ENCODE peak calls at places on chromosomes 4 and X, in seven cellular contexts. P, R, H, E, G, I and S are unnamed samples.

GRCh38 chr4:162650166-162650565 is 486.4 kb upstream of the FSTL5 start:
- DNase-seq in G (no peak), E (no peak), R (no peak), P (no peak), H (no peak), I (no peak), S (no peak)

GRCh38 chr4:165715989-165716388 is 157.0 kb upstream of the TLL1 start:
- DNase-seq in G (no peak), E (no peak), P (no peak), I (no peak), R (no peak), H (peak), S (no peak)

GRCh38 chr4:46329118-46329976 is 60.6 kb downstream of the GABRA2 start:
- DNase-seq in R (peak), E (no peak), I (no peak), G (no peak), H (peak), P (no peak), S (peak)

GRCh38 chr4:155512812-155513211 is 136.0 kb upstream of the MAP9 start:
- DNase-seq in I (no peak), G (no peak), P (no peak), E (no peak), H (no peak), R (peak), S (no peak)

GRCh38 chrX:64885850-64886249 is 90.4 kb downstream of the ZC4H2 start:
- DNase-seq in G (no peak), R (no peak), E (no peak), P (no peak), H (peak), I (no peak), S (no peak)

GRCh38 chr4:113878718-113879117 is 100.7 kb downstream of the ARSJ start:
- DNase-seq in I (no peak), H (no peak), R (peak), E (no peak), P (no peak), G (no peak), S (peak)

GRCh38 chr4:169665039-169665732 is 44.8 kb downstream of the CLCN3 start:
- DNase-seq in I (no peak), P (no peak), R (no peak), G (no peak), E (no peak), H (no peak), S (no peak)

GRCh38 chr4:176107695-176108094 is 42.1 kb downstream of the WDR17 start:
- DNase-seq in E (no peak), I (no peak), G (no peak), R (no peak), P (no peak), H (no peak), S (no peak)

GRCh38 chr4:39305902-39306677 is 60.1 kb downstream of the RFC1 start:
- DNase-seq in H (peak), G (no peak), R (no peak), I (no peak), P (no peak), E (no peak), S (no peak)

GRCh38 chr4:56181140-56181950 is 205.9 kb downstream of the AASDH start:
- DNase-seq in I (no peak), P (no peak), H (peak), G (no peak), E (no peak), R (peak), S (no peak)

GRCh38 chrX:46573331-46573895 is at the start of gene CHST7:
- DNase-seq in E (peak), G (peak), R (peak), P (peak), I (no peak), H (peak), S (peak)

GRCh38 chr4:144645621-144646522 is at the start of gene HHIP:
- DNase-seq in G (no peak), I (no peak), R (peak), H (peak), E (peak), P (peak), S (peak)

GRCh38 chrX:72142094-72142843 is 10.6 kb upstream of the RTL5 start:
- DNase-seq in H (no peak), I (no peak), R (no peak), E (no peak), P (peak), G (no peak), S (no peak)

DNA sequence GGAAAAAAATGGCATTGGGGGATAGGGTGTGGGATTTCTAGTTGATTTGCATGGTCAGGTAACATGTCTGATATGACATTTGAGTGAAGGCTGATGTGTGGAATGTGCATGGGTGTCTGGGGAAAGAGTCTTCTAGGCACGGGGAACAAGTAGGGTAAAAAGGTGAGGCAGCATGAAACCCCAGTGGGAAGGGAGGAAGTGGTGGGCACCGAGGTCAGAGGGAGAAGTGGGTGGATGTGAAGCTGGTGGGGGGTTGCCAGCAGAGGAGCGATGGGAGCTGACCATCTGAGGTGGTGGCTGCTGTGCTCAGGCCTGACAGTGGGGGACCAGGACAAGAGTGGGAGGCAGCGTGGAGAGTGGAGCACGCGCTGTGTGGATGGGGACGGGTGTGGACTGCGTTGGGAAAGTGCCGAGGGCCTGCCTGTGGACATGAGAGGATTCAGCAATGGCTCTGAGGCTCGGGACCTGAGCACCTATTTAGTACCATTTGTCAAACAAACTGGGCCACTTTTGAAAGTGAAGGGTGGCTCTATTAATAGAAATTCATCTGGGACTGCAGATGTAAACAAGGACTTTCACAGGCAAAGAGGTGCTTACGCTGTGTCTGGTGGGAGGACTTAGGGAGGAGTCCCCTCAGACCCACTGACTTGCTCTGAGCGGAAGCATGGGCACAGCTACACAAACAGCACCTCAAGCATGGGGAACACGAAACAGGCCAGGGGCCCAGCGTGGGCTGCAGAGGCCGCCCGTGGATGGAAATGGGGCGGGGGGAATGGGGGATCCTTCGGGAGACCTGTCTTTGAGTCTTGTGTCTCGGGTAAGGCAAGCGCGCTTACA is 16.7 kb upstream of the S100P start:
- DNase-seq in P (no peak), I (no peak), H (no peak), E (no peak), R (no peak), G (no peak), S (no peak)
- TF ChIP-seq CTCF in P (no peak), I (no peak), H (no peak), E (no peak), R (no peak), G (no peak), S (no peak)

GRCh38 chr4:147928400-147928799 is 196.5 kb downstream of the ARHGAP10 start:
- DNase-seq in R (no peak), I (no peak), G (no peak), H (no peak), P (no peak), E (no peak), S (no peak)

GRCh38 chr4:147923854-147924253 is 192.0 kb downstream of the ARHGAP10 start:
- DNase-seq in P (no peak), E (no peak), R (no peak), G (no peak), H (no peak), I (no peak), S (no peak)

GRCh38 chr4:147927377-147928137 is 195.7 kb downstream of the ARHGAP10 start:
- DNase-seq in R (no peak), I (no peak), H (no peak), P (no peak), G (no peak), E (peak), S (no peak)

GRCh38 chr4:147924604-147925412 is 192.9 kb downstream of the ARHGAP10 start:
- DNase-seq in R (peak), E (no peak), I (no peak), P (no peak), G (no peak), H (peak), S (peak)
- TF ChIP-seq CTCF in R (peak), E (peak), I (peak), P (no peak), G (no peak), H (peak), S (no peak)

GRCh38 chr4:122576261-122577188 is 44.3 kb downstream of the IL21 start:
- DNase-seq in H (peak), P (peak), I (no peak), E (no peak), R (peak), G (no peak), S (peak)
- TF ChIP-seq CTCF in H (peak), P (no peak), I (peak), E (peak), R (peak), G (peak), S (peak)

DNA sequence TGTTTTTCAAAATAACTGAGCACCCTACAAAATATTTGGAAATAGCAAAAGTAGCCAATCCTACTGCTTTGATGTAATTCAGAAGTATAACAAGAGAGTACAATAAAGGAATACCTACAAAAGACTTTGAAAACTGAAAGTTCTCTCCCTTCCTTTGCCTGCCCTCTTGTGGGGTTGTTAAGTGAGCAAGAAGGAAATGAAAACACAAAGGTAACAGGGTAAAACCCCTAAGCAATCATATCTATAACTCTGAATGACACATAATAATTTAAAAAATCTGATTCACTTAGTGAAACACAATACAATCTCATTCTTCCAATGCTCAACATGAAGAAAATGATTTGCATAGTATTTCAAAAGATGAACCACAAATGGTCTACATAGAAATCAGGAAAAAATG is 98.2 kb downstream of the FRYL start:
- DNase-seq in H (peak), R (peak), I (no peak), E (no peak), P (peak), G (no peak), S (peak)
- TF ChIP-seq CTCF in H (peak), R (peak), I (peak), E (no peak), P (peak), G (peak), S (peak)

DNA sequence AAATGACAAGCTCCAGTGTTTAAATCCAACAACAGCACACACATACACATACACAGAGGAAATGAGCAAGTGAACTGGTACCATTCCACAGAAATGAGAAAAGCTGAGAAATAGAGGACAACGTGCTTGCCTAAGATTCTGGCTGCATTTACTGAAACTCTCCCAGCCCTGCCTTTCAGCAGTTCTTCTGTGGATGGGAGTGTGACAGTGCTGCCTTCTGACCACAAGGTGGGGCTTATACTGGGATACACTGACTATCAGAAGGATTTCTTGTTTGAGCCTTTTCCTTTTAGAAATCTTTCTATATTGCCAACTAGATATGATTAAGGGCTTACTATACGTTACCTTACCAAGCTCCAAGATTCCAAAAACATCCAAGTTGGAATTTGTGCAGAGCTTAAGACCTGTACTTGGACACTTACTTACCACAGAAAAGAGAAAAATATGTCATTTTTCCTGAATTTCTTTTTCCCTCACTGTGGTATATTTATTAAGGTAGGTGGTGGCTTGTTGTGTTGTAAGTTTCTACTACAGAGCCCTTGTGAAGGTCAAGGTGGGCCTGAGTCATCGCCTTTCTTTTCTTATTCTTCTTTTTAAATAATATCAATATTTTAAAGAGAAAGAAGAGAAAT is 10.7 kb upstream of the CXCL8 start:
- DNase-seq in H (peak), P (no peak), E (peak), R (peak), I (peak), G (no peak), S (peak)
- TF ChIP-seq CTCF in H (peak), P (peak), E (peak), R (peak), I (peak), G (no peak), S (peak)

DNA sequence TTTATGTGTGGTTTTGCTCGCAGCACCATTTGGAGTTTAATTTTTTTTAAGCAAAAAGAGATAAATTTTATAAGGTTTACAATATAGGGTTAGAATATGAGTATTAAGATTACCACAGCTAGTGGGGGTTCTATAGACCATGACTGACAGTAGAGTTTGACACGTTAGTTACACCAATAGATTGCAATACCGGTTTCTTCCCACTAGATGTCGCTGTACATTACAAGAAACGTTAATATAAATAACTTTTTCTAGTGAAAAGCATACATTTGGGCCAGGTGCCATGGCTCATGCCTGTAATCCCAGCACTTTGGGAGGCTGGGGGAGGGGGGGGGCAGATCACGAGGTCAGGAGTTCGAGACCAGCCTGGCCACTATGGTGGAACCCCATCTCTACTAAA is 433.6 kb downstream of the MAGEB5 start:
- DNase-seq in P (peak), E (no peak), H (peak), G (no peak), I (no peak), R (peak), S (no peak)
- TF ChIP-seq CTCF in P (peak), E (no peak), H (peak), G (peak), I (no peak), R (peak), S (peak)

GRCh38 chr4:2754848-2755820 is 1.0 kb downstream of the TNIP2 start:
- DNase-seq in G (no peak), H (no peak), P (no peak), I (no peak), E (no peak), R (no peak), S (no peak)

GRCh38 chr4:2756691-2757350 is 685 bp upstream of the TNIP2 start:
- DNase-seq in P (no peak), R (no peak), I (no peak), H (no peak), E (no peak), G (no peak), S (no peak)

GRCh38 chr4:2753444-2753843 is 2.7 kb downstream of the TNIP2 start:
- DNase-seq in R (no peak), H (peak), E (no peak), I (no peak), G (no peak), P (no peak), S (no peak)

GRCh38 chr4:2757426-2757825 is 1.3 kb upstream of the TNIP2 start:
- DNase-seq in E (no peak), H (no peak), R (no peak), P (no peak), I (no peak), G (no peak), S (no peak)

GRCh38 chr4:2755821-2756690 is at the start of gene TNIP2:
- DNase-seq in R (peak), G (peak), E (peak), I (no peak), P (peak), H (peak), S (peak)
- TF ChIP-seq CTCF in R (peak), G (peak), E (no peak), I (peak), P (peak), H (no peak), S (no peak)